ENCODE peak calls at places on chromosomes 5 and 9, in eight cellular contexts. S, M, E, T, V, I, X and B are unnamed samples.

GRCh38 chr5:154274828-154275185 is 84.3 kb downstream of the GALNT10 start:
- DNase-seq in V (no peak), M (no peak), X (no peak), T (no peak), E (no peak), I (no peak), S (no peak), B (no peak)

GRCh38 chr5:87539839-87540238 is 127.1 kb upstream of the CCNH start:
- DNase-seq in M (no peak), X (no peak), V (no peak), E (no peak), S (no peak), T (no peak), I (no peak), B (no peak)

GRCh38 chr9:8733096-8733954 is 933.7 kb upstream of the DMAC1 start:
- DNase-seq in V (peak), I (no peak), X (no peak), T (peak), E (peak), M (no peak), S (no peak), B (no peak)

GRCh38 chr9:30970186-30970585 is 1414.3 kb upstream of the ACO1 start:
- DNase-seq in I (no peak), X (no peak), M (no peak), T (no peak), E (no peak), V (no peak), S (no peak), B (no peak)

GRCh38 chr5:3191585-3191984 is 404.0 kb upstream of the IRX1 start:
- DNase-seq in E (no peak), M (no peak), I (no peak), X (no peak), V (no peak), S (no peak), T (no peak), B (no peak)

GRCh38 chr9:75146229-75146628 is 57.9 kb downstream of the OSTF1 start:
- DNase-seq in S (no peak), V (no peak), T (no peak), I (no peak), X (no peak), E (peak), M (no peak), B (no peak)

GRCh38 chr5:161105563-161105962 is 253.6 kb upstream of the ATP10B start:
- DNase-seq in I (no peak), E (peak), T (no peak), M (peak), V (peak), X (no peak), S (no peak), B (no peak)

GRCh38 chr9:12764150-12764549 is 10.7 kb upstream of the LURAP1L start:
- DNase-seq in S (no peak), M (no peak), I (no peak), E (no peak), V (no peak), X (no peak), T (no peak), B (no peak)

GRCh38 chr9:123586140-123586735 is 230.2 kb downstream of the CRB2 start:
- DNase-seq in T (no peak), V (no peak), M (no peak), E (no peak), I (no peak), S (no peak), X (no peak), B (no peak)

GRCh38 chr5:33233013-33233463 is 207.7 kb upstream of the TARS1 start:
- DNase-seq in M (no peak), X (no peak), T (no peak), E (peak), V (peak), S (no peak), I (no peak), B (no peak)

GRCh38 chr5:82603280-82603987 is 325.3 kb upstream of the RPS23 start:
- DNase-seq in X (no peak), S (peak), V (no peak), M (no peak), T (no peak), I (no peak), E (no peak), B (no peak)

DNA sequence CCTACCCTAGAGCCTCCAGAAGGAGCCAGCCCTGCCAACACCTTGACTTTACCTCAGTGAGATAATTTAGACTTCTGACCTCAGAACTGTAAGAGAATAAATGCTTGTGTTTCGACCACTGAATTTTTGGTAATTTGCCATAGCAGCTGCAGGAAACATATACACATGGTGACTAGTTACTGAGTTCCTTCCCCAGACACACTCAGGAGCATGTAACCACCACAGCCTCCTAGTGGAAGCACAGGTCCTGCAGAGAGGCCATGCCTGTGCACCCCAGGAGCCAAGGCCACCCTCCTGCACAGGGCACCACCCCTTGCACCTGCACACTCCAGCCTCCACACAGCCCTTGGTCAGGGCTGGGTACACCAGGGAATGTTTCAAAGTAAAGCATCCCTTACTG is 7.6 kb upstream of the CAMSAP1 start:
- DNase-seq in V (no peak), T (peak), X (no peak), M (no peak), E (peak), S (no peak), I (no peak), B (no peak)
- H3K4me3 ChIP-seq in V (no peak), T (no peak), X (no peak), M (no peak), E (no peak), S (no peak), I (no peak), B (no peak)

GRCh38 chr5:9545301-9545958 is 445 bp downstream of the SEMA5A start:
- DNase-seq in S (no peak), E (no peak), V (no peak), T (peak), M (no peak), I (no peak), X (no peak), B (no peak)

GRCh38 chr5:9544502-9545300 is 1.2 kb downstream of the SEMA5A start:
- DNase-seq in V (peak), M (peak), I (peak), S (peak), E (peak), X (peak), T (peak), B (peak)

GRCh38 chr5:9545959-9546851 is at the start of gene SEMA5A:
- DNase-seq in M (peak), S (peak), E (peak), I (no peak), V (peak), X (peak), T (peak), B (no peak)

GRCh38 chr5:9543266-9543925 is 2.5 kb downstream of the SEMA5A start:
- DNase-seq in S (no peak), V (peak), M (no peak), T (no peak), I (no peak), X (no peak), E (peak), B (no peak)

GRCh38 chr5:9544056-9544455 is 1.8 kb downstream of the SEMA5A start:
- DNase-seq in T (no peak), I (no peak), X (no peak), E (no peak), S (no peak), V (peak), M (no peak), B (no peak)
- H3K4me3 ChIP-seq in T (peak), I (no peak), X (peak), E (peak), S (no peak), V (peak), M (peak), B (no peak)

DNA sequence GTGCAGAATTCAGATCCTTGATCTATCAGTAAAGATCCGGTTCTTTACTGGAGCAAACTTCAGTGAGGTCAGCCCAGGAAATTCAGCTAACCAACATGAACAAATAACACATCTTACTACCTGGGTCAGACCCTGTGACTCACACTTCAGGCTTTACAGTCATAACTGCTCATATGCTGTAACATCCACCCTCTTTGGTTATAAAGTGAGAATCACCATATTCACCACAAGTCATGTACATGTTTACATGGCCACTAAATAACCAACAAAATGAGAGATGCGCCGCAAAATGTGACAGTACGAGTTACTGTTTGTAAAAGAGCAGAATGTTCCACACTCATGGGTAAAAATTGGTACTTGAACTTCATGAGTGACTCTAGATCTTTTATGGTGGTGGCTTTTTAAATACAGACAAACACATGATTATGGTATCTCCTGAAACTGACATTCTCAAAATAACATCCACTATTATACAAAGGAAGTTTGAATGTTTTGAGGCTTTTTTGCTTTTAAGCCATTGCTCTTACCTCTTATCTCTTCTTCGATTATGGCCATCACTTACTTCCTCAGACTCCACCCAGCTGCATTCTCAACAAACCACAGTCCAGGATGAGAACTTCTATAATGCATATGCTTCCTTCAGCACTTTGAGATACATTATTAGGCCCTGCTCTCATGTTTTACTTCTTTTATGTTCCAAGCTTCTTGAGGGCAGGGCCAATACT is 516.6 kb downstream of the RAB3C start:
- DNase-seq in T (no peak), M (no peak), E (peak), S (peak), X (no peak), I (peak), V (peak), B (no peak)
- H3K4me3 ChIP-seq in T (no peak), M (no peak), E (no peak), S (no peak), X (no peak), I (no peak), V (no peak), B (no peak)

GRCh38 chr9:72527801-72528195 is 6.4 kb downstream of the TMC1 start:
- DNase-seq in M (no peak), E (no peak), S (no peak), X (no peak), I (no peak), V (peak), T (no peak), B (no peak)
- H3K4me3 ChIP-seq in M (peak), E (peak), S (peak), X (peak), I (peak), V (peak), T (peak), B (peak)

GRCh38 chr9:18976368-18977238 is 56.4 kb downstream of the SAXO1 start:
- DNase-seq in I (no peak), T (no peak), S (peak), V (peak), X (no peak), E (peak), M (no peak), B (peak)
- H3K4me3 ChIP-seq in I (no peak), T (no peak), S (no peak), V (peak), X (no peak), E (peak), M (peak), B (no peak)

DNA sequence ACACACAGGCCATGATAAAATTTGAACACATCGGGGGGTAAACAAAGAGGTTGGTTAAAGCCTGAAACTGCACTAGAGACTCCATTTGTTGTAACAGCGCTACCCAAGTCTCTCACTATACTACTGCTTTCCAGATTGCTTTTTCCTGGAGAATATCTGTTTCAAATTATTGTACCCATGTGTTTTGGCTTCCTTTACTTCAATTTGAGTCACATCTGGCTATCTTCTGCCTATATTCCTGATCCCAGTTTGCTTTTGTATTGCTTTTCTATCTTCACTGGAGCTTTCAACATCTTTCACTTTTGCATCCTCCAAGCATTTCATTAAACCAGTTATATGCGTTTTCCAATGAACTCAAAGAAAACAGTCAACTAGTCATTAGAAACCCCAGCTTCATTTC is 404.7 kb downstream of the MLLT3 start:
- DNase-seq in I (no peak), T (no peak), M (no peak), V (no peak), S (no peak), E (no peak), X (no peak), B (no peak)
- H3K4me3 ChIP-seq in I (no peak), T (no peak), M (no peak), V (no peak), S (no peak), E (no peak), X (no peak), B (no peak)

DNA sequence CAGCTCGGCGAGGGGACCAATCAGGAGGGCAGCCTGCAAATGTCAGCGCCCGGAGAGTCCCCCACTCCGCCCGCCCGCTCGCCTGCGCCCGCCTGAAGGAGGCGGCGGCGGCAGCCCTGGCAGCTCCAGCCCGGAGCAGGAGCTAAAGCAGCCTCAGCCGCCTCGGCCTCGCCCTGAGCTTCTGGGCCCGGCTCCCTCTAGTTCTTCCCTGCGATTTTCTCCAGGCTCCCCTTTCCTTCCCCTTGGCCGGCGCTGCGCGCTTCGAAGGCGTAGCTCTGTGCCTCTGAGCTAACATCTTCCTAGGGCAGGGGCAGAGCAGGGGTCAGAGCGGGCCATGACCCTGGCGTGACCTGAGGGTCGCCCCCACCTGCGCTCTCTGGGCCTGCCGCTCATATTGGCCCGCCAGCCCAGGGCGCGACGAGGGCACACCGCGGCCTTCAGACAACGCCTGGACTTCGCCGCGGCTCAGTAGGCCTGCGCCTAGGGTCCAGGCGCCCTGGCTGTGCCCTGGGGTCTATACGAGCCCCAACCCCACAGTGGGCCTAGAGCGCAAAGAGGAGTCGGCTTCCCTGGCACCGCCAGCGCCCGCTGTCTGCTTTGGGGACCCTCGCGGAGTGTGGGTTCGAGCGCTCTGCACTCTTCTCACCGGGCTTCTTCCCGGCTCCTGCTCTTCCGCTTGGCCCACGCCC is 394 bp upstream of the OTP start:
- DNase-seq in E (no peak), I (no peak), T (no peak), M (no peak), S (peak), V (no peak), X (no peak), B (no peak)
- H3K4me3 ChIP-seq in E (no peak), I (no peak), T (peak), M (no peak), S (no peak), V (no peak), X (no peak), B (no peak)

GRCh38 chr5:140267201-140267540 is 35.7 kb downstream of the PFDN1 start:
- DNase-seq in T (no peak), S (no peak), I (no peak), V (no peak), E (no peak), M (no peak), X (no peak), B (peak)
- H3K4me3 ChIP-seq in T (no peak), S (no peak), I (no peak), V (no peak), E (no peak), M (no peak), X (no peak), B (no peak)